ENCODE peak calls at places on chromosomes 3 and 15, in five cellular contexts. One of them, this sample, is unnamed.

GRCh38 chr3:72335458-72336050 is 512.7 kb downstream of the SHQ1 start:
- DNase-seq in aorta: peak; percentile 40
- DNase-seq in Ammon's horn: no peak
- DNase-seq in activated CD8-positive, alpha-beta memory T cell treated with anti-CD3 and anti-CD28 coated beads for 48 hours: no peak
- DNase-seq in H4: no peak
- DNase-seq in this sample: peak; percentile 13

GRCh38 chr15:57509965-57510364 is 81.7 kb upstream of the MYZAP start:
- DNase-seq in aorta: no peak
- DNase-seq in Ammon's horn: no peak
- DNase-seq in activated CD8-positive, alpha-beta memory T cell treated with anti-CD3 and anti-CD28 coated beads for 48 hours: no peak
- DNase-seq in H4: no peak
- DNase-seq in this sample: no peak

GRCh38 chr3:159814161-159814560 is 174.5 kb upstream of the IL12A start:
- DNase-seq in aorta: no peak
- DNase-seq in Ammon's horn: no peak
- DNase-seq in activated CD8-positive, alpha-beta memory T cell treated with anti-CD3 and anti-CD28 coated beads for 48 hours: no peak
- DNase-seq in H4: peak; percentile 52
- DNase-seq in this sample: peak; percentile 61

GRCh38 chr3:155219106-155219505 is 74.4 kb downstream of the STRIT1 start:
- DNase-seq in aorta: no peak
- DNase-seq in Ammon's horn: no peak
- DNase-seq in activated CD8-positive, alpha-beta memory T cell treated with anti-CD3 and anti-CD28 coated beads for 48 hours: no peak
- DNase-seq in H4: no peak
- DNase-seq in this sample: no peak

GRCh38 chr3:62051506-62051905 is 321.8 kb downstream of the FEZF2 start:
- DNase-seq in aorta: no peak
- DNase-seq in Ammon's horn: no peak
- DNase-seq in activated CD8-positive, alpha-beta memory T cell treated with anti-CD3 and anti-CD28 coated beads for 48 hours: no peak
- DNase-seq in H4: peak; percentile 17
- DNase-seq in this sample: no peak

GRCh38 chr3:157110761-157111238 is 49.1 kb downstream of the CCNL1 start:
- DNase-seq in aorta: no peak
- DNase-seq in Ammon's horn: no peak
- DNase-seq in activated CD8-positive, alpha-beta memory T cell treated with anti-CD3 and anti-CD28 coated beads for 48 hours: no peak
- DNase-seq in H4: no peak
- DNase-seq in this sample: no peak

GRCh38 chr15:91561371-91562100 is 292.0 kb upstream of the SLCO3A1 start:
- DNase-seq in aorta: no peak
- DNase-seq in Ammon's horn: peak; percentile 69
- DNase-seq in activated CD8-positive, alpha-beta memory T cell treated with anti-CD3 and anti-CD28 coated beads for 48 hours: no peak
- DNase-seq in H4: peak; percentile 95
- DNase-seq in this sample: peak; percentile 79

GRCh38 chr3:150861851-150862250 is 43.4 kb downstream of the MINDY4B start:
- DNase-seq in aorta: no peak
- DNase-seq in Ammon's horn: no peak
- DNase-seq in activated CD8-positive, alpha-beta memory T cell treated with anti-CD3 and anti-CD28 coated beads for 48 hours: no peak
- DNase-seq in H4: no peak
- DNase-seq in this sample: no peak

GRCh38 chr3:109018828-109019227 is 65.1 kb upstream of the GUCA1C start:
- DNase-seq in aorta: no peak
- DNase-seq in Ammon's horn: no peak
- DNase-seq in activated CD8-positive, alpha-beta memory T cell treated with anti-CD3 and anti-CD28 coated beads for 48 hours: no peak
- DNase-seq in H4: no peak
- DNase-seq in this sample: no peak

GRCh38 chr3:170100937-170101336 is 63.1 kb downstream of the GPR160 start:
- DNase-seq in aorta: no peak
- DNase-seq in Ammon's horn: no peak
- DNase-seq in activated CD8-positive, alpha-beta memory T cell treated with anti-CD3 and anti-CD28 coated beads for 48 hours: no peak
- DNase-seq in H4: no peak
- DNase-seq in this sample: no peak

GRCh38 chr3:13521309-13521708 is 27.6 kb upstream of the FBLN2 start:
- DNase-seq in aorta: no peak
- DNase-seq in Ammon's horn: no peak
- DNase-seq in activated CD8-positive, alpha-beta memory T cell treated with anti-CD3 and anti-CD28 coated beads for 48 hours: no peak
- DNase-seq in H4: no peak
- DNase-seq in this sample: no peak

This sample was measured in RWPE2.